ENCODE peak calls at places on chromosome 15, in nine cellular contexts. One of them, this sample, is unnamed.

GRCh38 chr15:26866298-26867198 is at the start of gene GABRA5:
- DNase-seq in HFF-Myc: no peak
- DNase-seq in foreskin fibroblast: no peak
- DNase-seq in GM13977: no peak
- DNase-seq in HCT116: no peak
- DNase-seq in tibial artery: no peak
- DNase-seq in B cell: no peak
- DNase-seq in Peyer's patch: no peak
- DNase-seq in GM12865: no peak
- DNase-seq in this sample: peak

GRCh38 chr15:85955501-85956391 is 123.9 kb upstream of the AGBL1 start:
- DNase-seq in HFF-Myc: no peak
- DNase-seq in tibial artery: no peak
- DNase-seq in GM13977: peak
- DNase-seq in GM12865: peak
- DNase-seq in Peyer's patch: no peak
- DNase-seq in B cell: no peak
- DNase-seq in foreskin fibroblast: no peak
- DNase-seq in HCT116: no peak
- DNase-seq in this sample: peak

GRCh38 chr15:87764461-87765236 is 491.9 kb downstream of the NTRK3 start:
- DNase-seq in foreskin fibroblast: peak
- DNase-seq in tibial artery: no peak
- DNase-seq in Peyer's patch: no peak
- DNase-seq in HFF-Myc: no peak
- DNase-seq in B cell: no peak
- DNase-seq in GM12865: no peak
- DNase-seq in GM13977: no peak
- DNase-seq in HCT116: no peak
- DNase-seq in this sample: peak

GRCh38 chr15:39774688-39775267 is 7.9 kb downstream of the FSIP1 start:
- DNase-seq in Peyer's patch: no peak
- DNase-seq in foreskin fibroblast: no peak
- DNase-seq in B cell: no peak
- DNase-seq in GM13977: no peak
- DNase-seq in GM12865: peak
- DNase-seq in HCT116: no peak
- DNase-seq in tibial artery: no peak
- DNase-seq in HFF-Myc: no peak
- DNase-seq in this sample: no peak

GRCh38 chr15:70608156-70608555 is 155.2 kb downstream of the UACA start:
- DNase-seq in GM13977: no peak
- DNase-seq in HCT116: no peak
- DNase-seq in GM12865: no peak
- DNase-seq in Peyer's patch: no peak
- DNase-seq in foreskin fibroblast: no peak
- DNase-seq in tibial artery: no peak
- DNase-seq in HFF-Myc: no peak
- DNase-seq in B cell: no peak
- DNase-seq in this sample: peak

GRCh38 chr15:29376580-29376979 is 107.0 kb upstream of the NSMCE3 start:
- DNase-seq in GM12865: no peak
- DNase-seq in foreskin fibroblast: no peak
- DNase-seq in B cell: no peak
- DNase-seq in tibial artery: no peak
- DNase-seq in Peyer's patch: no peak
- DNase-seq in GM13977: no peak
- DNase-seq in HFF-Myc: no peak
- DNase-seq in HCT116: no peak
- DNase-seq in this sample: no peak

GRCh38 chr15:98953950-98954349 is 53.6 kb downstream of the PGPEP1L start:
- DNase-seq in GM12865: no peak
- DNase-seq in Peyer's patch: no peak
- DNase-seq in tibial artery: no peak
- DNase-seq in foreskin fibroblast: no peak
- DNase-seq in HFF-Myc: no peak
- DNase-seq in GM13977: no peak
- DNase-seq in B cell: no peak
- DNase-seq in HCT116: no peak
- DNase-seq in this sample: peak

GRCh38 chr15:68403161-68403941 is 28.6 kb downstream of the ITGA11 start:
- DNase-seq in HCT116: no peak
- DNase-seq in B cell: no peak
- DNase-seq in HFF-Myc: no peak
- DNase-seq in GM12865: no peak
- DNase-seq in tibial artery: no peak
- DNase-seq in foreskin fibroblast: no peak
- DNase-seq in GM13977: no peak
- DNase-seq in Peyer's patch: peak
- DNase-seq in this sample: no peak

GRCh38 chr15:87874896-87875661 is 381.5 kb downstream of the NTRK3 start:
- DNase-seq in Peyer's patch: no peak
- DNase-seq in GM12865: no peak
- DNase-seq in foreskin fibroblast: no peak
- DNase-seq in HFF-Myc: no peak
- DNase-seq in tibial artery: peak
- DNase-seq in HCT116: no peak
- DNase-seq in GM13977: no peak
- DNase-seq in B cell: no peak
- DNase-seq in this sample: peak

GRCh38 chr15:25169318-25169717 is 214.5 kb downstream of the SNRPN start:
- DNase-seq in GM12865: no peak
- DNase-seq in foreskin fibroblast: no peak
- DNase-seq in tibial artery: peak
- DNase-seq in Peyer's patch: peak
- DNase-seq in GM13977: no peak
- DNase-seq in HFF-Myc: no peak
- DNase-seq in HCT116: no peak
- DNase-seq in B cell: no peak
- DNase-seq in this sample: no peak

GRCh38 chr15:66995257-66995656 is 70.1 kb upstream of the SMAD3 start:
- DNase-seq in foreskin fibroblast: peak
- DNase-seq in GM13977: no peak
- DNase-seq in HCT116: no peak
- DNase-seq in B cell: no peak
- DNase-seq in tibial artery: no peak
- DNase-seq in GM12865: no peak
- DNase-seq in Peyer's patch: no peak
- DNase-seq in HFF-Myc: no peak
- DNase-seq in this sample: peak

GRCh38 chr15:78374436-78375393 is 34.6 kb downstream of the CRABP1 start:
- DNase-seq in HFF-Myc: no peak
- DNase-seq in Peyer's patch: peak
- DNase-seq in GM13977: no peak
- DNase-seq in foreskin fibroblast: no peak
- DNase-seq in tibial artery: no peak
- DNase-seq in GM12865: peak
- DNase-seq in B cell: no peak
- DNase-seq in HCT116: peak
- DNase-seq in this sample: no peak

GRCh38 chr15:101115887-101116680 is 135.8 kb downstream of the CHSY1 start:
- DNase-seq in HCT116: no peak
- DNase-seq in GM12865: no peak
- DNase-seq in B cell: no peak
- DNase-seq in GM13977: no peak
- DNase-seq in Peyer's patch: no peak
- DNase-seq in foreskin fibroblast: peak
- DNase-seq in HFF-Myc: no peak
- DNase-seq in tibial artery: peak
- DNase-seq in this sample: peak

GRCh38 chr15:91142097-91142744 is 42.2 kb downstream of the SV2B start:
- DNase-seq in HCT116: no peak
- DNase-seq in Peyer's patch: no peak
- DNase-seq in HFF-Myc: no peak
- DNase-seq in foreskin fibroblast: no peak
- DNase-seq in B cell: no peak
- DNase-seq in tibial artery: no peak
- DNase-seq in GM12865: peak
- DNase-seq in GM13977: peak
- DNase-seq in this sample: no peak
- TF ChIP-seq CTCF in HCT116: peak
- TF ChIP-seq CTCF in Peyer's patch: no peak
- TF ChIP-seq CTCF in HFF-Myc: peak
- TF ChIP-seq CTCF in foreskin fibroblast: peak
- TF ChIP-seq CTCF in B cell: peak
- TF ChIP-seq CTCF in tibial artery: no peak
- TF ChIP-seq CTCF in GM12865: peak
- TF ChIP-seq CTCF in GM13977: peak
- TF ChIP-seq CTCF in this sample: peak

DNA sequence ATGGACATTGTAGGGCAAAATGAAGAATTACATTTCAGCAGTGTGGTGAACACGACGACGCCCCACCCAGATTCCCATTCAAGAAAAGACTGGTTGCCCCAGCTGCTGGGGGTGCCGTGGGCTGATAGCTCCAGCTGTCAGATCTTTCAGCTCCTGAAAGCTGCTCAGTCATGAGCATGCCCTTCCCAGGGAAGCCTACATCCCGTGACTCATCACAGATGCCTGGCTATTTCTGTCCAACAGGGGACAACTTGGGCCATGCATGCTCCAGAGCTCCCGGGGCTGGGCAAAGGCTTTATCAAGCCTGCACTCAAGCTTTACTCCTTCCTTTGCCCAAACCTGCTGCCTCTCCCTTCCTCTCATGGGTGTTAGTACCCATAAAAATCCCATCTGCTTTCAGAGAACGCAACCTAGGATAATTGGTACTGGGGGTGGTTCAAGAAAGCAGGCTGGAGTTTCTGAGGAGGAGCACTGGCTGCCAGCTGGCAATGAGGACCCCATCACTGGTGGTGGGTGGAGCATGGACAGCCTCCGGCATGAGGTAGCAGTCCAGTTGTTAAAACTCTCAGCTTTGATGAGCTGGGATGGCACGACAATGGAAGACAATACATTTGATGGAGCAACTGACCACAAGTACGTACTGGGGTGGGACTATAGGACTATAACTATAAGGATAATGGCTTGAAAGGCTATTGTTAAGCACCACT is 16.4 kb upstream of the ST8SIA2 start:
- DNase-seq in GM12865: no peak
- DNase-seq in foreskin fibroblast: no peak
- DNase-seq in B cell: no peak
- DNase-seq in HFF-Myc: no peak
- DNase-seq in tibial artery: no peak
- DNase-seq in HCT116: no peak
- DNase-seq in Peyer's patch: no peak
- DNase-seq in GM13977: no peak
- DNase-seq in this sample: peak
- TF ChIP-seq CTCF in GM12865: no peak
- TF ChIP-seq CTCF in foreskin fibroblast: no peak
- TF ChIP-seq CTCF in B cell: no peak
- TF ChIP-seq CTCF in HFF-Myc: no peak
- TF ChIP-seq CTCF in tibial artery: no peak
- TF ChIP-seq CTCF in HCT116: no peak
- TF ChIP-seq CTCF in Peyer's patch: no peak
- TF ChIP-seq CTCF in GM13977: no peak
- TF ChIP-seq CTCF in this sample: no peak

DNA sequence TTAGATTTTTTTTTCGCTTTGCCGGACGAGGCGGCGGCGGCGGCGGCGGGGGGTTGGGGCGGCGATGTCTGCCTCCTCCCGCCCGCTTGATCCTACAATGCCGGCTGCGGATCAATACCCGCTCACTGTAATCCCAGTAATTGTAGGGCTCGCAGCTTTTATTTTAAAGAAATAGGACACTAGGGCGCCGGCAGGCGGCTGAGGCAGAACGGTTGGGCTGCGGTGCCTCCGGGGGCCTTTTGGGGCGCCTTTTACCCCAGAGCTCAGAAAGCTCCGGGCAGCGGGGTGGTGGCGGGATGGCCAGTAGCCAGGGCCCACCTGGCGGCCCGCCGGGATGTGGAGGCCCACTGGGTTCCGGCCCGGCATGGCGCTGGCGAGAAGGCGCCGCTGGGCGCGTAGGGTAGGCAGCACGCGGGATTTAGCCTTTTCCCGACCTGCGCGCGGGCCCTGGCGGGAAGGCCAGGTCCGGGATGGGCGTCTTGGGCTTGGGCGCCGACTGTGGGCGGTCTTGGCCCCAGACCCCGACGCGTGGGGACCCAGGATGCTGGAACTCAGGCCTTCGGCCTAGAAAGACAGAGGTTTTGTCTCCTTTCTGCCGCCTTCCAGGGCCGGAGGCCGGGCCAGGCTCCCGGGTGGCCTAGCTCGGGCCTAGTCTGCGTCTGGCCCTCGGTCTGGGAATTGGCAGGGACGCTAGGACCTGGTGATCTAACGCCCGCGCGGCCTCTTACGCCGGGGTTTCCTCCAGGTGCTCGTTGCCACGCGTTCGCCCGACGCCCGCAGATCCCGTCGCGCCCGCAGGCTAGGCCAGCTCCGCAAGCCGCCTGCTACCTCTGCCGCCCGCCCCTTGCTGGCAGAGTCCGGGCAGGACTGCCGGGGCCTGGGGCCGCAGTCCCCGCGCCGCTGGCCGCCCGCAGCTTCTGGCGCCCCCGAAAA is 15.5 kb upstream of the ONECUT1 start:
- DNase-seq in HFF-Myc: no peak
- DNase-seq in HCT116: no peak
- DNase-seq in GM13977: peak
- DNase-seq in Peyer's patch: no peak
- DNase-seq in tibial artery: no peak
- DNase-seq in B cell: no peak
- DNase-seq in foreskin fibroblast: no peak
- DNase-seq in GM12865: no peak
- DNase-seq in this sample: no peak
- TF ChIP-seq CTCF in HFF-Myc: no peak
- TF ChIP-seq CTCF in HCT116: no peak
- TF ChIP-seq CTCF in GM13977: no peak
- TF ChIP-seq CTCF in Peyer's patch: no peak
- TF ChIP-seq CTCF in tibial artery: no peak
- TF ChIP-seq CTCF in B cell: peak
- TF ChIP-seq CTCF in foreskin fibroblast: no peak
- TF ChIP-seq CTCF in GM12865: no peak
- TF ChIP-seq CTCF in this sample: no peak

GRCh38 chr15:69497634-69498033 is 45.0 kb downstream of the RPLP1 start:
- DNase-seq in tibial artery: no peak
- DNase-seq in HFF-Myc: no peak
- DNase-seq in GM13977: no peak
- DNase-seq in B cell: no peak
- DNase-seq in GM12865: no peak
- DNase-seq in foreskin fibroblast: no peak
- DNase-seq in HCT116: no peak
- DNase-seq in Peyer's patch: no peak
- DNase-seq in this sample: no peak

GRCh38 chr15:69491051-69491505 is 38.5 kb downstream of the RPLP1 start:
- DNase-seq in Peyer's patch: no peak
- DNase-seq in GM12865: no peak
- DNase-seq in foreskin fibroblast: no peak
- DNase-seq in HFF-Myc: no peak
- DNase-seq in B cell: no peak
- DNase-seq in HCT116: no peak
- DNase-seq in GM13977: no peak
- DNase-seq in tibial artery: peak
- DNase-seq in this sample: peak

GRCh38 chr15:69497076-69497475 is 44.5 kb downstream of the RPLP1 start:
- DNase-seq in GM13977: no peak
- DNase-seq in foreskin fibroblast: no peak
- DNase-seq in GM12865: no peak
- DNase-seq in HCT116: no peak
- DNase-seq in HFF-Myc: no peak
- DNase-seq in tibial artery: no peak
- DNase-seq in B cell: no peak
- DNase-seq in Peyer's patch: no peak
- DNase-seq in this sample: no peak

GRCh38 chr15:69490356-69491050 is 37.9 kb downstream of the RPLP1 start:
- DNase-seq in GM13977: no peak
- DNase-seq in foreskin fibroblast: no peak
- DNase-seq in GM12865: no peak
- DNase-seq in B cell: no peak
- DNase-seq in HFF-Myc: no peak
- DNase-seq in Peyer's patch: no peak
- DNase-seq in HCT116: no peak
- DNase-seq in tibial artery: no peak
- DNase-seq in this sample: no peak

GRCh38 chr15:69493406-69493805 is 40.8 kb downstream of the RPLP1 start:
- DNase-seq in GM12865: no peak
- DNase-seq in foreskin fibroblast: no peak
- DNase-seq in tibial artery: no peak
- DNase-seq in GM13977: no peak
- DNase-seq in Peyer's patch: no peak
- DNase-seq in B cell: no peak
- DNase-seq in HCT116: no peak
- DNase-seq in HFF-Myc: no peak
- DNase-seq in this sample: no peak
- TF ChIP-seq CTCF in GM12865: no peak
- TF ChIP-seq CTCF in foreskin fibroblast: no peak
- TF ChIP-seq CTCF in tibial artery: no peak
- TF ChIP-seq CTCF in GM13977: no peak
- TF ChIP-seq CTCF in Peyer's patch: no peak
- TF ChIP-seq CTCF in B cell: no peak
- TF ChIP-seq CTCF in HCT116: no peak
- TF ChIP-seq CTCF in HFF-Myc: no peak
- TF ChIP-seq CTCF in this sample: no peak

This sample was measured in astrocyte.